ENCODE peak calls at places on chromosomes 7 and 10, in seven cellular contexts. One of them, this sample, is unnamed.

GRCh38 chr7:122552769-122553168 is 146.1 kb downstream of the RNF133 start:
- DNase-seq in AG10803: no peak
- DNase-seq in NCI-H460: no peak
- DNase-seq in cardiac muscle cell: no peak
- DNase-seq in activated T-helper 1 cell treated with anti-CD3 and anti-CD28 coated beads, Interleukin-12 subunit alpha, Interleukin-12 subunit beta, Interleukin-2, Interleukin-4 antibody, amounts not matched to agents 30 ng/mL and 10 ng/mL and 1 ng/mL, durations not matched to agents 14 hours and 24 hours and 36 hours: no peak
- DNase-seq in T-helper 1 cell: no peak
- DNase-seq in left cardiac atrium: no peak
- DNase-seq in this sample: no peak

GRCh38 chr10:59016043-59016442 is 160.4 kb upstream of the PHYHIPL start:
- DNase-seq in AG10803: no peak
- DNase-seq in NCI-H460: no peak
- DNase-seq in cardiac muscle cell: no peak
- DNase-seq in activated T-helper 1 cell treated with anti-CD3 and anti-CD28 coated beads, Interleukin-12 subunit alpha, Interleukin-12 subunit beta, Interleukin-2, Interleukin-4 antibody, amounts not matched to agents 30 ng/mL and 10 ng/mL and 1 ng/mL, durations not matched to agents 14 hours and 24 hours and 36 hours: no peak
- DNase-seq in T-helper 1 cell: no peak
- DNase-seq in left cardiac atrium: no peak
- DNase-seq in this sample: no peak

GRCh38 chr7:119281181-119281846 is 991.7 kb upstream of the KCND2 start:
- DNase-seq in AG10803: no peak
- DNase-seq in NCI-H460: no peak
- DNase-seq in cardiac muscle cell: no peak
- DNase-seq in activated T-helper 1 cell treated with anti-CD3 and anti-CD28 coated beads, Interleukin-12 subunit alpha, Interleukin-12 subunit beta, Interleukin-2, Interleukin-4 antibody, amounts not matched to agents 30 ng/mL and 10 ng/mL and 1 ng/mL, durations not matched to agents 14 hours and 24 hours and 36 hours: no peak
- DNase-seq in T-helper 1 cell: no peak
- DNase-seq in left cardiac atrium: no peak
- DNase-seq in this sample: no peak

GRCh38 chr10:80204193-80204714 is 1.1 kb downstream of the ANXA11 start:
- DNase-seq in AG10803: no peak
- DNase-seq in NCI-H460: no peak
- DNase-seq in cardiac muscle cell: no peak
- DNase-seq in activated T-helper 1 cell treated with anti-CD3 and anti-CD28 coated beads, Interleukin-12 subunit alpha, Interleukin-12 subunit beta, Interleukin-2, Interleukin-4 antibody, amounts not matched to agents 30 ng/mL and 10 ng/mL and 1 ng/mL, durations not matched to agents 14 hours and 24 hours and 36 hours: no peak
- DNase-seq in T-helper 1 cell: no peak
- DNase-seq in left cardiac atrium: no peak
- DNase-seq in this sample: no peak

GRCh38 chr10:132110091-132110490 is 44.3 kb downstream of the JAKMIP3 start:
- DNase-seq in AG10803: no peak
- DNase-seq in NCI-H460: no peak
- DNase-seq in cardiac muscle cell: no peak
- DNase-seq in activated T-helper 1 cell treated with anti-CD3 and anti-CD28 coated beads, Interleukin-12 subunit alpha, Interleukin-12 subunit beta, Interleukin-2, Interleukin-4 antibody, amounts not matched to agents 30 ng/mL and 10 ng/mL and 1 ng/mL, durations not matched to agents 14 hours and 24 hours and 36 hours: no peak
- DNase-seq in T-helper 1 cell: no peak
- DNase-seq in left cardiac atrium: peak; percentile 14
- DNase-seq in this sample: peak; percentile 81

GRCh38 chr10:91909178-91909677 is at the start of gene FGFBP3:
- DNase-seq in AG10803: peak; percentile 26
- DNase-seq in NCI-H460: peak; percentile 56
- DNase-seq in cardiac muscle cell: peak; percentile 71
- DNase-seq in activated T-helper 1 cell treated with anti-CD3 and anti-CD28 coated beads, Interleukin-12 subunit alpha, Interleukin-12 subunit beta, Interleukin-2, Interleukin-4 antibody, amounts not matched to agents 30 ng/mL and 10 ng/mL and 1 ng/mL, durations not matched to agents 14 hours and 24 hours and 36 hours: no peak
- DNase-seq in T-helper 1 cell: no peak
- DNase-seq in left cardiac atrium: peak; percentile 31
- DNase-seq in this sample: no peak

GRCh38 chr7:117873056-117873932 is at the start of gene CTTNBP2:
- DNase-seq in AG10803: peak; percentile 38
- DNase-seq in NCI-H460: peak; percentile 19
- DNase-seq in cardiac muscle cell: peak; percentile 55
- DNase-seq in activated T-helper 1 cell treated with anti-CD3 and anti-CD28 coated beads, Interleukin-12 subunit alpha, Interleukin-12 subunit beta, Interleukin-2, Interleukin-4 antibody, amounts not matched to agents 30 ng/mL and 10 ng/mL and 1 ng/mL, durations not matched to agents 14 hours and 24 hours and 36 hours: no peak
- DNase-seq in T-helper 1 cell: no peak
- DNase-seq in left cardiac atrium: peak; percentile 70
- DNase-seq in this sample: peak; percentile 88

GRCh38 chr7:98617051-98617959 is at the start of gene NPTX2:
- DNase-seq in AG10803: peak; percentile 6
- DNase-seq in NCI-H460: peak; percentile 64
- DNase-seq in cardiac muscle cell: peak; percentile 53
- DNase-seq in activated T-helper 1 cell treated with anti-CD3 and anti-CD28 coated beads, Interleukin-12 subunit alpha, Interleukin-12 subunit beta, Interleukin-2, Interleukin-4 antibody, amounts not matched to agents 30 ng/mL and 10 ng/mL and 1 ng/mL, durations not matched to agents 14 hours and 24 hours and 36 hours: no peak
- DNase-seq in T-helper 1 cell: no peak
- DNase-seq in left cardiac atrium: peak; percentile 38
- DNase-seq in this sample: no peak

This sample was measured in posterior vena cava.